ENCODE peak calls at places on chromosome 15, in four cellular contexts. B is vagina, V is stomach, G is heart left ventricle. I is an unnamed sample.

GRCh38 chr15:89187301-89187700 is 34.1 kb downstream of the RLBP1 start:
- DNase-seq in V (no peak), B (no peak), G (no peak), I (no peak)

GRCh38 chr15:74399511-74400312 is 32.3 kb upstream of the CYP11A1 start:
- DNase-seq in G (no peak), V (no peak), B (no peak), I (no peak)

GRCh38 chr15:92166029-92166428 is 227.7 kb upstream of the ST8SIA2 start:
- DNase-seq in V (no peak), B (no peak), G (no peak), I (no peak)

GRCh38 chr15:92391640-92392039 is 2.0 kb upstream of the ST8SIA2 start:
- DNase-seq in G (no peak), V (no peak), B (no peak), I (no peak)

GRCh38 chr15:28208583-28208982 is 109.5 kb upstream of the OCA2 start:
- DNase-seq in G (no peak), V (no peak), B (no peak), I (no peak)

GRCh38 chr15:25838191-25838870 is 24.8 kb downstream of the ATP10A start:
- DNase-seq in B (no peak), V (no peak), G (no peak), I (no peak)

GRCh38 chr15:49715213-49715612 is 94.4 kb downstream of the DTWD1 start:
- DNase-seq in V (no peak), B (no peak), G (no peak), I (no peak)

GRCh38 chr15:101813803-101814534 is 2.0 kb downstream of the OR4F15 start:
- DNase-seq in B (no peak), V (no peak), G (no peak), I (no peak)

GRCh38 chr15:52801748-52802085 is 11.6 kb upstream of the ONECUT1 start:
- DNase-seq in B (no peak), V (no peak), G (no peak), I (no peak)

GRCh38 chr15:70195808-70196304 is 98.1 kb upstream of the TLE3 start:
- DNase-seq in G (peak; percentile 86), B (peak; percentile 92), V (peak; percentile 37), I (peak; percentile 48)

GRCh38 chr15:85582719-85583089 is 202.3 kb downstream of the AKAP13 start:
- DNase-seq in G (peak; percentile 74), B (no peak), V (peak; percentile 53), I (peak; percentile 58)

GRCh38 chr15:71791975-71792374 is 18.4 kb upstream of the NR2E3 start:
- DNase-seq in B (no peak), G (no peak), V (no peak), I (no peak)

GRCh38 chr15:66761723-66762595 is 59.9 kb downstream of the SMAD6 start:
- DNase-seq in G (no peak), B (no peak), V (no peak), I (no peak)

GRCh38 chr15:89463113-89463512 is 33.3 kb downstream of the RHCG start:
- DNase-seq in B (no peak), G (no peak), V (no peak), I (no peak)

GRCh38 chr15:28006116-28006911 is 92.8 kb downstream of the OCA2 start:
- DNase-seq in B (peak; percentile 80), V (no peak), G (no peak), I (no peak)

GRCh38 chr15:67202091-67202490 is 52.4 kb downstream of the AAGAB start:
- DNase-seq in G (no peak), B (no peak), V (no peak), I (no peak)

GRCh38 chr15:38187646-38188313 is 64.9 kb upstream of the SPRED1 start:
- DNase-seq in V (no peak), B (no peak), G (no peak), I (no peak)

GRCh38 chr15:68634122-68634482 is 55.3 kb downstream of the CORO2B start:
- DNase-seq in V (no peak), G (no peak), B (no peak), I (no peak)

GRCh38 chr15:45064386-45064785 is 41.4 kb downstream of the SORD start:
- DNase-seq in B (no peak), G (no peak), V (peak; percentile 40), I (no peak)

GRCh38 chr15:47331796-47332480 is 385.4 kb upstream of the SEMA6D start:
- DNase-seq in V (no peak), G (no peak), B (no peak), I (peak; percentile 14)

GRCh38 chr15:85874236-85874635 is 79.5 kb upstream of the KLHL25 start:
- DNase-seq in G (no peak), B (no peak), V (no peak), I (no peak)

GRCh38 chr15:92636950-92637481 is 18.6 kb downstream of the FAM174B start:
- DNase-seq in G (no peak), V (peak; percentile 91), B (peak; percentile 60), I (no peak)

GRCh38 chr15:47620960-47621681 is 96.2 kb upstream of the SEMA6D start:
- DNase-seq in G (no peak), V (no peak), B (no peak), I (no peak)

GRCh38 chr15:95556866-95557225 is 773.7 kb upstream of the NR2F2 start:
- DNase-seq in G (no peak), B (no peak), V (no peak), I (peak; percentile 26)

GRCh38 chr15:74270155-74270554 is 34.0 kb downstream of the CCDC33 start:
- DNase-seq in V (no peak), G (no peak), B (no peak), I (no peak)

GRCh38 chr15:66080791-66081475 is 172.6 kb downstream of the MEGF11 start:
- DNase-seq in V (no peak), B (no peak), G (no peak), I (no peak)

GRCh38 chr15:96225642-96226259 is 104.7 kb upstream of the NR2F2 start:
- DNase-seq in B (no peak), V (no peak), G (no peak), I (no peak)

GRCh38 chr15:94107652-94108051 is 123.7 kb upstream of the MCTP2 start:
- DNase-seq in G (no peak), V (no peak), B (no peak), I (no peak)

GRCh38 chr15:66748320-66748779 is 46.3 kb downstream of the SMAD6 start:
- DNase-seq in V (no peak), G (no peak), B (no peak), I (no peak)

GRCh38 chr15:100650685-100651084 is 48.3 kb downstream of the ASB7 start:
- DNase-seq in V (no peak), B (no peak), G (no peak), I (no peak)

GRCh38 chr15:72050700-72051099 is 67.2 kb downstream of the MYO9A start:
- DNase-seq in V (no peak), G (no peak), B (no peak), I (no peak)

GRCh38 chr15:78047631-78048409 is 29.7 kb downstream of the TBC1D2B start:
- DNase-seq in G (no peak), B (peak; percentile 88), V (no peak), I (peak; percentile 71)
- H3K4me1 ChIP-seq in G (peaks cover 65% of the 10 kb centered on the region), B (peaks cover 79% of the 10 kb centered on the region), V (peaks cover 48% of the 10 kb centered on the region), I (peaks cover 90% of the 10 kb centered on the region)

DNA sequence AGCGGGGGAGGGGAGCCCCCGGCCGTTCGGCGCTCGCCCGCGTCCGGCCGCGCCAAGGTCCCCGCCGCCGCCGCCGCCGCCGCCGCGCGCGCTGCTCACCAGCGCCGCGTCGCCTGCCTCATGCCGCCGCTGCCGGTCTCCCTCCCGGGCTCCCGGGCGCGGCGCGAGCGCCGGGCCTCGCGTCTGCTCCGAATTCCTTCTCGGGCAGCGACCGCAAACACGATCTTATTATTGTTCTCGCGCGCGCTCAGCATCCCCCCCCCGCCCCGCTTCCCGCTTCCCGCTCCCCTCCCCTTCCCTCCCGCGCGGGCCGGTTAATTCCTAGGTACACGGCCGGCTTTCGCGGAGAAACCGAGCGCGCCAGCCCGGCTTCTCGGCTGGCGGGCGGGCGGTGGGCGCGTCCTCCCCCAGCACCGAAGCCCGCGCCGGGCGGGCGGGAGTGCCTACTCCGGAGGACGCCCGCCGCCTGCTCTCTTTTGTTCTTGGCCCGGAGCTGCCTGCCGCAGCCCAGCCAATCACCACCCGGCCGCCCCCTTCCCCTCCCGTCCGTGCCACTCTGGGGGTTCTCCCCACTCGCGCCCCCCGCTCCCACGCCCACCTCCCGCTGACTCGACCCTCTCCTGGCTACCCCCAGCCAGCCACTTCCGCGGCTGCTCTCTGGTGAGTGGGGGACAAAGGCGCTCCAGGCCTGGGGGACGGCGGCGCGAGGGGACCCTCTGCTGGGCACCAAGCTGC is at the start of gene HDGFL3:
- DNase-seq in G (peak; percentile 76), V (peak; percentile 46), B (no peak), I (peak; percentile 50)
- TF ChIP-seq POLR2A in G (peak; percentile 38), V (no peak), B (no peak), I (no peak)

DNA sequence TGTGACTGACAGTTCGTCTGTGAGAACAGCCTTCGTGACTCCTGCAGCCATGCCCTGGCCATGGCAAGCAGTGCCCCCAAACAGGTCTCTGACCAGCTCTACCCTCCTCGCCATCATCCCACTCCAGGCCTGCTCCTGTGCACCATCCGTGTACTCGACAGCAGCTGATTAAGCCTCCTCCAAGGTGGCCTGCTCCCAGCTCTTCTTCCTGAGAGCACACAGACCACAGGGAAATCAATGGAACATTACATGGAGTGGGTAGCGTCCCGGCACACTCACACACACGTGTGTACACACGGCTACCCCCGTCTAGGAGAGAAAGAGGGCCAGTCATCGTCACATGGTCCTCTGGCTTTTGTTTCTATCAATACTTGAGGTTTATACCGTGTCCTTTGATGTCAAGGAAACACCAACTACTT is 21.1 kb downstream of the ANXA2 start:
- DNase-seq in G (no peak), V (no peak), B (peak; percentile 70), I (no peak)
- H3K4me1 ChIP-seq in G (peaks cover 80% of the 10 kb centered on the region), V (peaks cover 41% of the 10 kb centered on the region), B (peaks cover 98% of the 10 kb centered on the region), I (peaks cover 48% of the 10 kb centered on the region)

GRCh38 chr15:31360158-31360561 is 33.5 kb downstream of the KLF13 start:
- DNase-seq in V (no peak), G (no peak), B (no peak), I (no peak)

GRCh38 chr15:31358163-31358562 is 31.5 kb downstream of the KLF13 start:
- DNase-seq in B (no peak), G (no peak), V (no peak), I (no peak)

GRCh38 chr15:31360843-31361763 is 34.5 kb downstream of the KLF13 start:
- DNase-seq in B (no peak), G (no peak), V (peak; percentile 61), I (no peak)

GRCh38 chr15:31358957-31359721 is 32.5 kb downstream of the KLF13 start:
- DNase-seq in V (no peak), G (no peak), B (no peak), I (no peak)

GRCh38 chr15:31359722-31360111 is 33.1 kb downstream of the KLF13 start:
- DNase-seq in B (no peak), V (no peak), G (no peak), I (no peak)
- TF ChIP-seq POLR2A in B (no peak), V (no peak), G (no peak), I (no peak)

DNA sequence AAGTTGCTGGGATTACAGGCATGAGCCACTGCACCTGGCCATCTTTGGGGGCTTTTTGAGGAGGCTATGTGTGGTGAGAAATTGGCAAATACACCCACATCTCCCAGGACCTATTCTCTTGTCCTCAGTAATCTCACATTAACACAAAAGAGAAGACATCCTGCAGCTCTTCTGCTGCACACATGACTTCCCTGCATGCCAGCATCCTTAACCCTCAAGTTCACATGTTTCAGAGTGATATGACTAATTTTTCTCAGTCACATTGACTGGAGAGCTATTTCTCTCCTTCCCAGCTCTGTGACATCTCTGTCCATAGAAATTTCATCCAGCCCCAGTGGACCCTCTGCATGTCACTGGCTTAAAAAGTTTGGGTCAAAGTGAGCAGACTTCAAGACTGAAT is 1.9 kb upstream of the SKIC8 start:
- DNase-seq in G (no peak), V (no peak), B (no peak), I (no peak)
- H3K4me1 ChIP-seq in G (peaks cover 17% of the 10 kb centered on the region), V (peaks cover 7% of the 10 kb centered on the region), B (peaks cover 31% of the 10 kb centered on the region), I (no peaks in the 10 kb centered on the region)